ENCODE peak calls at places on chromosomes 13 and 19, in seven cellular contexts. R is NCI-H82; J is stimulated activated CD4-positive, alpha-beta T cell treated with anti-CD3 and anti-CD28 coated beads, Interleukin-15, amount 100 ng/mL, for 1 hour; U is endodermal cell; L is right cardiac atrium; F is choroid plexus epithelial cell; S is GM10248. A is an unnamed sample.

GRCh38 chr13:97328222-97328790 is 105.7 kb upstream of the RAP2A start:
- DNase-seq in R (peak; percentile 71), J (no peak), U (peak; percentile 88), L (peak; percentile 70), F (peak; percentile 77), S (no peak), A (no peak)

GRCh38 chr19:45346449-45346848 is 5.9 kb downstream of the KLC3 start:
- DNase-seq in R (peak; percentile 64), J (no peak), U (peak; percentile 83), L (no peak), F (no peak), S (no peak), A (no peak)

GRCh38 chr13:27979001-27979643 is 9.4 kb downstream of the URAD start:
- DNase-seq in R (no peak), J (no peak), U (peak; percentile 61), L (no peak), F (no peak), S (no peak), A (no peak)

GRCh38 chr19:22945560-22945959 is 57.4 kb downstream of the ZNF728 start:
- DNase-seq in R (peak; percentile 17), J (no peak), U (no peak), L (no peak), F (peak; percentile 50), S (no peak), A (no peak)

GRCh38 chr19:3049089-3049488 is 13.2 kb downstream of the TLE5 start:
- DNase-seq in R (no peak), J (no peak), U (no peak), L (no peak), F (no peak), S (no peak), A (no peak)

GRCh38 chr13:74131206-74131605 is 3.0 kb downstream of the KLF12 start:
- DNase-seq in R (no peak), J (no peak), U (no peak), L (no peak), F (peak; percentile 36), S (no peak), A (no peak)

GRCh38 chr13:95530178-95530577 is 22.3 kb upstream of the CLDN10 start:
- DNase-seq in R (peak; percentile 14), J (no peak), U (no peak), L (no peak), F (peak; percentile 41), S (no peak), A (no peak)

GRCh38 chr13:60590775-60591174 is 193.8 kb downstream of the TDRD3 start:
- DNase-seq in R (no peak), J (no peak), U (no peak), L (no peak), F (no peak), S (no peak), A (no peak)

GRCh38 chr13:27359203-27359821 is 65.1 kb upstream of the GTF3A start:
- DNase-seq in R (peak; percentile 74), J (peak; percentile 37), U (peak; percentile 89), L (peak; percentile 81), F (peak; percentile 85), S (peak; percentile 69), A (peak; percentile 56)

GRCh38 chr19:57560049-57560491 is 407 bp upstream of the ZNF550 start:
- DNase-seq in R (no peak), J (no peak), U (no peak), L (peak; percentile 68), F (peak; percentile 50), S (no peak), A (no peak)

GRCh38 chr19:2610637-2611482 is 91.6 kb downstream of the GNG7 start:
- DNase-seq in R (peak; percentile 77), J (peak; percentile 75), U (peak; percentile 98), L (peak; percentile 97), F (peak; percentile 94), S (peak; percentile 72), A (peak; percentile 80)

GRCh38 chr13:108897955-108898354 is 268.5 kb downstream of the MYO16 start:
- DNase-seq in R (no peak), J (no peak), U (no peak), L (no peak), F (peak; percentile 13), S (no peak), A (no peak)

GRCh38 chr13:94389544-94390351 is 89.7 kb downstream of the DCT start:
- DNase-seq in R (no peak), J (no peak), U (no peak), L (no peak), F (no peak), S (no peak), A (no peak)

GRCh38 chr13:75480691-75481175 is 1.2 kb downstream of the TBC1D4 start:
- DNase-seq in R (peak; percentile 88), J (no peak), U (peak; percentile 80), L (peak; percentile 76), F (peak; percentile 53), S (peak; percentile 50), A (peak; percentile 16)

GRCh38 chr19:14450168-14450874 is 17.2 kb downstream of the PKN1 start:
- DNase-seq in R (peak; percentile 88), J (no peak), U (peak; percentile 99), L (peak; percentile 76), F (peak; percentile 32), S (peak; percentile 73), A (peak; percentile 47)

GRCh38 chr13:59399513-59399912 is 764.2 kb downstream of the DIAPH3 start:
- DNase-seq in R (no peak), J (no peak), U (no peak), L (no peak), F (no peak), S (no peak), A (no peak)

GRCh38 chr13:48078251-48078656 is 16.6 kb downstream of the MED4 start:
- DNase-seq in R (peak; percentile 34), J (no peak), U (peak; percentile 51), L (no peak), F (peak; percentile 37), S (peak; percentile 48), A (peak; percentile 11)

GRCh38 chr13:46062190-46062589 is 9.6 kb upstream of the ZC3H13 start:
- DNase-seq in R (no peak), J (no peak), U (no peak), L (no peak), F (peak; percentile 60), S (no peak), A (no peak)

GRCh38 chr19:48511321-48511731 is 309 bp downstream of the LMTK3 start:
- DNase-seq in R (no peak), J (no peak), U (peak; percentile 82), L (no peak), F (no peak), S (no peak), A (no peak)

GRCh38 chr13:109784590-109785140 is 1.7 kb downstream of the IRS2 start:
- DNase-seq in R (peak; percentile 86), J (peak; percentile 32), U (peak; percentile 94), L (peak; percentile 94), F (peak; percentile 80), S (no peak), A (peak; percentile 72)